ENCODE peak calls at places on chromosomes 3 and 15, in eight cellular contexts. M, V, S, Y, L, Z, Q and E are unnamed samples.

GRCh38 chr3:12907296-12907695 is 65.9 kb upstream of the RPL32 start:
- DNase-seq in L (no peak), Y (no peak), V (no peak), M (no peak), Q (no peak), Z (no peak), S (no peak), E (no peak)

GRCh38 chr3:105145516-105145915 is 221.2 kb upstream of the ALCAM start:
- DNase-seq in Q (no peak), Z (no peak), L (no peak), M (no peak), V (no peak), Y (no peak), S (no peak), E (no peak)

GRCh38 chr3:8739757-8740508 is 6.3 kb downstream of the CAV3 start:
- DNase-seq in Y (no peak), Z (peak), M (no peak), V (no peak), S (no peak), Q (no peak), L (peak), E (no peak)

GRCh38 chr3:99413504-99413903 is 224.9 kb upstream of the COL8A1 start:
- DNase-seq in S (no peak), V (no peak), Q (no peak), Y (no peak), Z (peak), M (no peak), L (no peak), E (no peak)

GRCh38 chr3:9810846-9811245 is 784 bp downstream of the TTLL3 start:
- DNase-seq in V (no peak), M (no peak), S (no peak), Y (no peak), L (no peak), Z (no peak), Q (no peak), E (no peak)

GRCh38 chr15:56798639-56799038 is 65.3 kb upstream of the ZNF280D start:
- DNase-seq in Q (peak), M (peak), V (no peak), Z (no peak), L (no peak), S (no peak), Y (peak), E (no peak)

GRCh38 chr3:184110316-184110725 is 13.5 kb downstream of the HTR3E start:
- DNase-seq in V (no peak), M (no peak), Z (peak), Y (no peak), S (no peak), Q (no peak), L (no peak), E (no peak)

GRCh38 chr15:68495221-68495950 is 63.4 kb upstream of the ITGA11 start:
- DNase-seq in V (no peak), Q (no peak), L (no peak), M (no peak), Z (no peak), S (no peak), Y (no peak), E (no peak)